ENCODE peak calls at places on chromosomes 11 and 22, in five cellular contexts. One of them, this sample, is unnamed.

GRCh38 chr11:113504071-113504470 is 28.9 kb upstream of the DRD2 start:
- DNase-seq in transverse colon: no peak
- DNase-seq in sigmoid colon: no peak
- DNase-seq in H1: no peak
- DNase-seq in K562: no peak
- DNase-seq in this sample: no peak

GRCh38 chr22:46078241-46079092 is 71.9 kb upstream of the PPARA start:
- DNase-seq in transverse colon: peak
- DNase-seq in sigmoid colon: peak
- DNase-seq in H1: no peak
- DNase-seq in K562: no peak
- DNase-seq in this sample: no peak

GRCh38 chr22:49977578-49977977 is 17.0 kb downstream of the PIM3 start:
- DNase-seq in transverse colon: no peak
- DNase-seq in sigmoid colon: no peak
- DNase-seq in H1: no peak
- DNase-seq in K562: no peak
- DNase-seq in this sample: no peak

GRCh38 chr11:122672892-122673291 is 17.4 kb downstream of the UBASH3B start:
- DNase-seq in transverse colon: peak
- DNase-seq in sigmoid colon: peak
- DNase-seq in H1: no peak
- DNase-seq in K562: no peak
- DNase-seq in this sample: no peak

GRCh38 chr11:111063711-111064110 is 181.8 kb upstream of the POU2AF2 start:
- DNase-seq in transverse colon: no peak
- DNase-seq in sigmoid colon: no peak
- DNase-seq in H1: no peak
- DNase-seq in K562: no peak
- DNase-seq in this sample: no peak

GRCh38 chr11:119092880-119093665 is 8.4 kb downstream of the HMBS start:
- DNase-seq in transverse colon: no peak
- DNase-seq in sigmoid colon: peak
- DNase-seq in H1: no peak
- DNase-seq in K562: peak
- DNase-seq in this sample: no peak

GRCh38 chr22:48210812-48211211 is 1448.4 kb downstream of the TBC1D22A start:
- DNase-seq in transverse colon: no peak
- DNase-seq in sigmoid colon: no peak
- DNase-seq in H1: no peak
- DNase-seq in K562: no peak
- DNase-seq in this sample: no peak

GRCh38 chr22:49291781-49292180 is 535.9 kb downstream of the BRD1 start:
- DNase-seq in transverse colon: no peak
- DNase-seq in sigmoid colon: no peak
- DNase-seq in H1: peak
- DNase-seq in K562: no peak
- DNase-seq in this sample: no peak

GRCh38 chr22:31122532-31123291 is at the start of gene INPP5J:
- DNase-seq in transverse colon: peak
- DNase-seq in sigmoid colon: peak
- DNase-seq in H1: no peak
- DNase-seq in K562: no peak
- DNase-seq in this sample: no peak

GRCh38 chr11:27231519-27231918 is 131.5 kb downstream of the CCDC34 start:
- DNase-seq in transverse colon: no peak
- DNase-seq in sigmoid colon: no peak
- DNase-seq in H1: no peak
- DNase-seq in K562: no peak
- DNase-seq in this sample: no peak

GRCh38 chr11:14378171-14378570 is 19.2 kb upstream of the RRAS2 start:
- DNase-seq in transverse colon: no peak
- DNase-seq in sigmoid colon: no peak
- DNase-seq in H1: no peak
- DNase-seq in K562: no peak
- DNase-seq in this sample: no peak

GRCh38 chr11:125924384-125925007 is 20.2 kb downstream of the DDX25 start:
- DNase-seq in transverse colon: no peak
- DNase-seq in sigmoid colon: no peak
- DNase-seq in H1: no peak
- DNase-seq in K562: no peak
- DNase-seq in this sample: no peak

GRCh38 chr11:97502201-97502600 is 1112.4 kb downstream of the JRKL start:
- DNase-seq in transverse colon: no peak
- DNase-seq in sigmoid colon: no peak
- DNase-seq in H1: no peak
- DNase-seq in K562: no peak
- DNase-seq in this sample: no peak

GRCh38 chr11:43913829-43914380 is 28.5 kb upstream of the C11orf96 start:
- DNase-seq in transverse colon: no peak
- DNase-seq in sigmoid colon: no peak
- DNase-seq in H1: no peak
- DNase-seq in K562: no peak
- DNase-seq in this sample: no peak

GRCh38 chr11:43918662-43919061 is 23.8 kb upstream of the C11orf96 start:
- DNase-seq in transverse colon: no peak
- DNase-seq in sigmoid colon: no peak
- DNase-seq in H1: no peak
- DNase-seq in K562: no peak
- DNase-seq in this sample: no peak

GRCh38 chr11:43917851-43918250 is 24.6 kb upstream of the C11orf96 start:
- DNase-seq in transverse colon: no peak
- DNase-seq in sigmoid colon: no peak
- DNase-seq in H1: no peak
- DNase-seq in K562: no peak
- DNase-seq in this sample: no peak

GRCh38 chr11:43919852-43920597 is 22.4 kb upstream of the C11orf96 start:
- DNase-seq in transverse colon: no peak
- DNase-seq in sigmoid colon: no peak
- DNase-seq in H1: no peak
- DNase-seq in K562: no peak
- DNase-seq in this sample: no peak

GRCh38 chr11:43916621-43917020 is 25.8 kb upstream of the C11orf96 start:
- DNase-seq in transverse colon: no peak
- DNase-seq in sigmoid colon: no peak
- DNase-seq in H1: no peak
- DNase-seq in K562: no peak
- DNase-seq in this sample: no peak
- TF ChIP-seq POLR2AphosphoS5 in transverse colon: no peak
- TF ChIP-seq POLR2AphosphoS5 in sigmoid colon: no peak
- TF ChIP-seq POLR2AphosphoS5 in H1: no peak
- TF ChIP-seq POLR2AphosphoS5 in K562: no peak
- TF ChIP-seq POLR2AphosphoS5 in this sample: no peak

GRCh38 chr11:67628710-67629385 is 889 bp downstream of the NUDT8 start:
- DNase-seq in transverse colon: no peak
- DNase-seq in sigmoid colon: peak
- DNase-seq in H1: no peak
- DNase-seq in K562: no peak
- DNase-seq in this sample: peak

GRCh38 chr11:67627788-67628624 is 1.7 kb downstream of the NUDT8 start:
- DNase-seq in transverse colon: no peak
- DNase-seq in sigmoid colon: peak
- DNase-seq in H1: no peak
- DNase-seq in K562: no peak
- DNase-seq in this sample: no peak

GRCh38 chr11:67630230-67630942 is 649 bp upstream of the NUDT8 start:
- DNase-seq in transverse colon: peak
- DNase-seq in sigmoid colon: peak
- DNase-seq in H1: peak
- DNase-seq in K562: peak
- DNase-seq in this sample: peak

GRCh38 chr11:67630943-67631331 is 1.2 kb upstream of the NUDT8 start:
- DNase-seq in transverse colon: no peak
- DNase-seq in sigmoid colon: no peak
- DNase-seq in H1: no peak
- DNase-seq in K562: no peak
- DNase-seq in this sample: peak

GRCh38 chr11:67629386-67630229 is at the start of gene NUDT8:
- DNase-seq in transverse colon: peak
- DNase-seq in sigmoid colon: peak
- DNase-seq in H1: peak
- DNase-seq in K562: peak
- DNase-seq in this sample: peak
- TF ChIP-seq POLR2A in transverse colon: no peak
- TF ChIP-seq POLR2A in sigmoid colon: no peak
- TF ChIP-seq POLR2A in H1: no peak
- TF ChIP-seq POLR2A in K562: peak
- TF ChIP-seq POLR2A in this sample: peak

GRCh38 chr11:82536706-82537105 is 197.0 kb downstream of the FAM181B start:
- DNase-seq in transverse colon: no peak
- DNase-seq in sigmoid colon: no peak
- DNase-seq in H1: no peak
- DNase-seq in K562: no peak
- DNase-seq in this sample: no peak
- TF ChIP-seq POLR2AphosphoS5 in transverse colon: no peak
- TF ChIP-seq POLR2AphosphoS5 in sigmoid colon: no peak
- TF ChIP-seq POLR2AphosphoS5 in H1: no peak
- TF ChIP-seq POLR2AphosphoS5 in K562: no peak
- TF ChIP-seq POLR2AphosphoS5 in this sample: no peak

GRCh38 chr11:66262191-66262590 is 6.2 kb upstream of the RAB1B start:
- DNase-seq in transverse colon: no peak
- DNase-seq in sigmoid colon: no peak
- DNase-seq in H1: no peak
- DNase-seq in K562: no peak
- DNase-seq in this sample: no peak

GRCh38 chr11:66259976-66260375 is 8.5 kb upstream of the RAB1B start:
- DNase-seq in transverse colon: no peak
- DNase-seq in sigmoid colon: no peak
- DNase-seq in H1: no peak
- DNase-seq in K562: no peak
- DNase-seq in this sample: no peak

GRCh38 chr11:66259225-66259624 is 9.2 kb upstream of the RAB1B start:
- DNase-seq in transverse colon: no peak
- DNase-seq in sigmoid colon: no peak
- DNase-seq in H1: no peak
- DNase-seq in K562: no peak
- DNase-seq in this sample: no peak

GRCh38 chr11:66261578-66261977 is 6.9 kb upstream of the RAB1B start:
- DNase-seq in transverse colon: no peak
- DNase-seq in sigmoid colon: no peak
- DNase-seq in H1: no peak
- DNase-seq in K562: no peak
- DNase-seq in this sample: no peak

DNA sequence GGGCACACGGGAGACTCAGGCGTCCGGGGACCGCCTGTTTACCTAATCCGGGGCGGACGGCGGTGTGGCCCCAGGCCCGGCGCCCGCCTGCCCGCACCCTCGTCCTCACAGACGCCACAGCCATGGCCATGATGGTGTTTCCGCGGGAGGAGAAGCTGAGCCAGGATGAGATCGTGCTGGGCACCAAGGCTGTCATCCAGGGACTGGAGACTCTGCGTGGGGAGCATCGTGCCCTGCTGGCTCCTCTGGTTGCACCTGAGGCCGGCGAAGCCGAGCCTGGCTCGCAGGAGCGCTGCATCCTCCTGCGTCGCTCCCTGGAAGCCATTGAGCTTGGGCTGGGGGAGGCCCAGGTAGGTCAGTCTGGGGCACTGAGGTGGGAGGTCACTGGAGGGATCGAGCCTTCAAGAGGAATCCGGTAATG is 10.0 kb upstream of the RAB1B start:
- DNase-seq in transverse colon: no peak
- DNase-seq in sigmoid colon: no peak
- DNase-seq in H1: no peak
- DNase-seq in K562: no peak
- DNase-seq in this sample: no peak
- TF ChIP-seq POLR2A in transverse colon: no peak
- TF ChIP-seq POLR2A in sigmoid colon: no peak
- TF ChIP-seq POLR2A in H1: no peak
- TF ChIP-seq POLR2A in K562: no peak
- TF ChIP-seq POLR2A in this sample: no peak

This sample was measured in GM12892.